ENCODE peak calls at places on chromosomes 13 and 19, in four cellular contexts. T is heart right ventricle, B is uterus, H is AG10803. N is an unnamed sample.

GRCh38 chr19:2561895-2562294 is 86.0 kb downstream of the GADD45B start:
- DNase-seq in T (no peak), B (no peak), H (no peak), N (no peak)

GRCh38 chr19:30670562-30671513 is 298.7 kb downstream of the ZNF536 start:
- DNase-seq in T (no peak), B (no peak), H (no peak), N (no peak)

GRCh38 chr19:32570081-32570785 is 10.8 kb upstream of the PDCD5 start:
- DNase-seq in T (peak), B (peak), H (peak), N (peak)

GRCh38 chr19:33814181-33815165 is 17.8 kb downstream of the KCTD15 start:
- DNase-seq in T (no peak), B (no peak), H (no peak), N (no peak)

GRCh38 chr13:92187378-92187989 is 789.1 kb downstream of the GPC5 start:
- DNase-seq in T (no peak), B (no peak), H (peak), N (peak)

GRCh38 chr19:2273356-2274184 is 8.4 kb downstream of the PEAK3 start:
- DNase-seq in T (peak), B (peak), H (peak), N (peak)

GRCh38 chr19:709196-709964 is 645 bp downstream of the PALM start:
- DNase-seq in T (no peak), B (no peak), H (no peak), N (no peak)

GRCh38 chr13:76723551-76724232 is 162.5 kb downstream of the KCTD12 start:
- DNase-seq in T (peak), B (no peak), H (peak), N (peak)

GRCh38 chr13:97798836-97799235 is 154.6 kb upstream of the IPO5 start:
- DNase-seq in T (no peak), B (no peak), H (peak), N (peak)

GRCh38 chr19:29872224-29872731 is 60.5 kb downstream of the CCNE1 start:
- DNase-seq in T (no peak), B (no peak), H (no peak), N (peak)

GRCh38 chr13:59492030-59492636 is 671.6 kb downstream of the DIAPH3 start:
- DNase-seq in T (no peak), B (no peak), H (peak), N (no peak)

GRCh38 chr13:35140321-35140720 is 198.3 kb downstream of the NBEA start:
- DNase-seq in T (no peak), B (no peak), H (peak), N (no peak)

GRCh38 chr13:111531505-111531904 is 211.1 kb downstream of the TEX29 start:
- DNase-seq in T (no peak), B (no peak), H (peak), N (peak)
- TF ChIP-seq CTCF in T (peak), B (no peak), H (no peak), N (no peak)

GRCh38 chr19:17335575-17335974 is 920 bp upstream of the ANO8 start:
- DNase-seq in T (no peak), B (no peak), H (no peak), N (no peak)
- H3K4me3 ChIP-seq in T (no peak), B (no peak), H (no peak), N (no peak)

DNA sequence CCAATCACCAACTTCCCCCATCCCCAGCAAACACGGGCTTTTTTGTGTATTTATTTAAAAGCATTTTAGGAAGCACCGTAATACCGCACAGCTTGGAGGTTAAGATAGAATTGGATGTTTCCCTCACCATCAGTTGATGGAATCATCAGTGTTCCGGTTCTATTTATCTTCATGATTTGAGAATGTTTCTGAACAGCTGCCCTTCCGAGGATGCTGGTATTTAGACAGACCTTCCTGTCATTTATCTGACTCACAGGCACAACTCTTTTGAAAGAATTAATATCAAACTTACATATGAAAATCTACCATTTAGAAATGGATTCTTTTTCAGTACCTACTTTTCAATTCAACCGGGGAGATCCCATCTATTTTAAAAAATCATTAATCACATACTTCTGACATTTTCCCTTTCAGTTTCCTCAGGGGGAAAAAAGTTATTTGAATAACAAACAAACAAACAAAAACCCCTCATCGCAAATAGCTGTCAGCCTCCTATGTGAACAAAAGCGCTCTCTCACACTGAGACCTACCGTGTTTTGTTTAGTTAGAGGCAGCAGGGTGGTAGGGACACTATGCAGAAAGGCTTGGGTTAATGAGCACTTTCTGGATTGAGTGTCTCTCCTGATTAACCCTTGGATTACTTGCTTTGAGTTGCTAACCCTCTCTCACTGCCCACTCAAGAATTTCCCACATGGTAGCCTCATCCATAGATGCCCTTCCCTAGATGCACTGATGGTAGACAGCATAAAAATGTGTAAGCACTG is 189.3 kb downstream of the TM9SF2 start:
- DNase-seq in T (no peak), B (no peak), H (no peak), N (no peak)
- TF ChIP-seq CTCF in T (no peak), B (no peak), H (no peak), N (no peak)

GRCh38 chr19:4584670-4585460 is 25.4 kb upstream of the SEMA6B start:
- DNase-seq in T (no peak), B (no peak), H (no peak), N (no peak)

GRCh38 chr19:4582112-4582553 is 22.6 kb upstream of the SEMA6B start:
- DNase-seq in T (no peak), B (no peak), H (no peak), N (no peak)

GRCh38 chr19:4582980-4583842 is 23.7 kb upstream of the SEMA6B start:
- DNase-seq in T (no peak), B (no peak), H (no peak), N (no peak)

GRCh38 chr19:4585556-4585955 is 26.1 kb upstream of the SEMA6B start:
- DNase-seq in T (no peak), B (no peak), H (no peak), N (no peak)

GRCh38 chr19:4583961-4584669 is 24.6 kb upstream of the SEMA6B start:
- DNase-seq in T (no peak), B (no peak), H (peak), N (peak)
- H3K4me3 ChIP-seq in T (peak), B (peak), H (peak), N (peak)

GRCh38 chr19:13154911-13155471 is 4.8 kb downstream of the IER2 start:
- DNase-seq in T (peak), B (peak), H (peak), N (no peak)
- TF ChIP-seq CTCF in T (peak), B (no peak), H (peak), N (peak)

GRCh38 chr19:44303976-44304568 is 753 bp downstream of the ZNF235 start:
- DNase-seq in T (no peak), B (no peak), H (peak), N (no peak)

GRCh38 chr19:44304659-44305193 is at the start of gene ZNF235:
- DNase-seq in T (peak), B (peak), H (peak), N (peak)

GRCh38 chr19:44303305-44303704 is 1.5 kb downstream of the ZNF235 start:
- DNase-seq in T (no peak), B (no peak), H (no peak), N (no peak)

GRCh38 chr19:44306283-44306682 is 1.5 kb upstream of the ZNF235 start:
- DNase-seq in T (no peak), B (no peak), H (no peak), N (no peak)

GRCh38 chr19:44305457-44305856 is 632 bp upstream of the ZNF235 start:
- DNase-seq in T (no peak), B (no peak), H (no peak), N (no peak)
- H3K4me3 ChIP-seq in T (peak), B (no peak), H (no peak), N (peak)

GRCh38 chr19:10237702-10238101 is 6.6 kb upstream of the S1PR2 start:
- DNase-seq in T (no peak), B (no peak), H (no peak), N (no peak)
- TF ChIP-seq CTCF in T (no peak), B (no peak), H (no peak), N (no peak)

DNA sequence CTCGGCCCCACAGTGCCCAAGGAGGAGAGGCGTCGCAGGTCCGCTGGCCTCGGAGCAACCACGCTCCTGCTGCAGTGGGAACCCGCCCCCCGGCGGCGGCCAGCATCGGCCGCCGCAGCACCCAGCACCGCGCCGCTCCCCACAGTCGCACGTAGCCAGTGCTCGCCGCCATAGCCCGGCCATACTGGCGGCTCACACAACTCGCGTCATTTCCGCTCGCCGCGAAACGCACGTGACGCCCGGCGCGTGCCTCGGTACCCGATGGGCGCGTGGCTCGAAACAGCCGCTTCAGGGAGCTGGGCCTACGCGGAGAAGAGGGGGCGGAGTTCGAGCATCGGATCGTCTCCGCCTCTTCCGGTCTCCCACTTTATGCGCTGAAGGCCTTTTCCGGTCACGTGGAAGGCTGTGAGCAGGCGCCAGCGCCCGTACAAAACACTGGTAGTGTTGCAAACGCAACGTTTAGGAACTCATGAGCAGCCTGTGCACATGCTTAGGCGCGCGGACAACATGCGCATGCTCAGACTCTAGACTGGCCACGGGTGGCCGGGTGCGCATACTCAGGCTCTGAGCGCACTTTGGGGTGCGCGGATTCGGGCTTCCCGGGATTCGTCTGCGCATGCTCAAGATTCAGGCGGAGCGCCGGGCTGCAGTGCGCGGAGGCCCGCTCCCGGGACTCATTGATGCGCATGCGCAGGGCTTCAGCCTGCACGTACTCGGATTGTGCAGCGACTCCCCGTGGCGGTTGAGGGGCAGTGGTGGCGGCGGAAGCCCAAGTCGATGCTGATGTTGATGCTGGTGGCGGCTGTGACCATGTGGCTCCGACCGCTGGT is at the start of the genes CATSPERD and LONP1:
- DNase-seq in T (peak), B (peak), H (peak), N (peak)
- H3K4me3 ChIP-seq in T (peak), B (peak), H (peak), N (peak)

N was measured in cardiac fibroblast.